ENCODE peak calls at places on chromosome 7, in six cellular contexts. One of them, this sample, is unnamed.

GRCh38 chr7:122532406-122533269 is 166.3 kb downstream of the RNF133 start:
- DNase-seq in GM06990: no peak
- DNase-seq in mammary epithelial cell: no peak
- DNase-seq in GM13977: peak; percentile 2
- DNase-seq in GM12865: no peak
- DNase-seq in WTC11: peak; percentile 19
- DNase-seq in this sample: peak; percentile 8

GRCh38 chr7:7048213-7048612 is 134.1 kb upstream of the C1GALT1 start:
- DNase-seq in GM06990: no peak
- DNase-seq in mammary epithelial cell: no peak
- DNase-seq in GM13977: no peak
- DNase-seq in GM12865: no peak
- DNase-seq in WTC11: no peak
- DNase-seq in this sample: no peak

GRCh38 chr7:5177060-5177459 is 13.0 kb upstream of the WIPI2 start:
- DNase-seq in GM06990: no peak
- DNase-seq in mammary epithelial cell: peak; percentile 49
- DNase-seq in GM13977: no peak
- DNase-seq in GM12865: no peak
- DNase-seq in WTC11: no peak
- DNase-seq in this sample: peak; percentile 2

GRCh38 chr7:50347693-50348092 is 43.2 kb downstream of the IKZF1 start:
- DNase-seq in GM06990: no peak
- DNase-seq in mammary epithelial cell: no peak
- DNase-seq in GM13977: no peak
- DNase-seq in GM12865: no peak
- DNase-seq in WTC11: no peak
- DNase-seq in this sample: no peak

GRCh38 chr7:73622909-73623797 is 1.2 kb downstream of the MLXIPL start:
- DNase-seq in GM06990: no peak
- DNase-seq in mammary epithelial cell: no peak
- DNase-seq in GM13977: no peak
- DNase-seq in GM12865: no peak
- DNase-seq in WTC11: peak; percentile 88
- DNase-seq in this sample: peak; percentile 43

GRCh38 chr7:77276120-77276519 is 76.5 kb upstream of the FGL2 start:
- DNase-seq in GM06990: no peak
- DNase-seq in mammary epithelial cell: no peak
- DNase-seq in GM13977: no peak
- DNase-seq in GM12865: no peak
- DNase-seq in WTC11: no peak
- DNase-seq in this sample: no peak

GRCh38 chr7:45162943-45163691 is 5.5 kb downstream of the RAMP3 start:
- DNase-seq in GM06990: no peak
- DNase-seq in mammary epithelial cell: no peak
- DNase-seq in GM13977: no peak
- DNase-seq in GM12865: no peak
- DNase-seq in WTC11: no peak
- DNase-seq in this sample: no peak

GRCh38 chr7:151592868-151593486 is 73.3 kb upstream of the RHEB start:
- DNase-seq in GM06990: no peak
- DNase-seq in mammary epithelial cell: peak; percentile 85
- DNase-seq in GM13977: no peak
- DNase-seq in GM12865: no peak
- DNase-seq in WTC11: no peak
- DNase-seq in this sample: no peak

GRCh38 chr7:76372984-76373833 is 14.4 kb upstream of the YWHAG start:
- DNase-seq in GM06990: no peak
- DNase-seq in mammary epithelial cell: peak; percentile 66
- DNase-seq in GM13977: no peak
- DNase-seq in GM12865: no peak
- DNase-seq in WTC11: no peak
- DNase-seq in this sample: no peak

GRCh38 chr7:44881610-44882009 is 3.7 kb downstream of the PURB start:
- DNase-seq in GM06990: no peak
- DNase-seq in mammary epithelial cell: peak; percentile 43
- DNase-seq in GM13977: peak; percentile 38
- DNase-seq in GM12865: peak; percentile 56
- DNase-seq in WTC11: no peak
- DNase-seq in this sample: peak; percentile 42

GRCh38 chr7:6178273-6179029 is 94.0 kb downstream of the CYTH3 start:
- DNase-seq in GM06990: no peak
- DNase-seq in mammary epithelial cell: no peak
- DNase-seq in GM13977: no peak
- DNase-seq in GM12865: no peak
- DNase-seq in WTC11: no peak
- DNase-seq in this sample: peak; percentile 24

GRCh38 chr7:57400531-57401155 is 49.3 kb upstream of the ZNF716 start:
- DNase-seq in GM06990: no peak
- DNase-seq in mammary epithelial cell: no peak
- DNase-seq in GM13977: peak; percentile 5
- DNase-seq in GM12865: no peak
- DNase-seq in WTC11: no peak
- DNase-seq in this sample: no peak

GRCh38 chr7:578386-578785 is 58.7 kb upstream of the PDGFA start:
- DNase-seq in GM06990: no peak
- DNase-seq in mammary epithelial cell: no peak
- DNase-seq in GM13977: no peak
- DNase-seq in GM12865: no peak
- DNase-seq in WTC11: no peak
- DNase-seq in this sample: no peak

GRCh38 chr7:906776-907157 is 30.4 kb downstream of the GET4 start:
- DNase-seq in GM06990: peak; percentile 63
- DNase-seq in mammary epithelial cell: no peak
- DNase-seq in GM13977: no peak
- DNase-seq in GM12865: no peak
- DNase-seq in WTC11: no peak
- DNase-seq in this sample: no peak

GRCh38 chr7:37730489-37730888 is 46.9 kb downstream of the GPR141 start:
- DNase-seq in GM06990: no peak
- DNase-seq in mammary epithelial cell: no peak
- DNase-seq in GM13977: no peak
- DNase-seq in GM12865: no peak
- DNase-seq in WTC11: no peak
- DNase-seq in this sample: no peak

GRCh38 chr7:143299840-143300239 is 11.7 kb downstream of the CASP2 start:
- DNase-seq in GM06990: no peak
- DNase-seq in mammary epithelial cell: no peak
- DNase-seq in GM13977: no peak
- DNase-seq in GM12865: peak; percentile 28
- DNase-seq in WTC11: peak; percentile 73
- DNase-seq in this sample: no peak

GRCh38 chr7:121480566-121481335 is 84.6 kb upstream of the FAM3C start:
- DNase-seq in GM06990: no peak
- DNase-seq in mammary epithelial cell: no peak
- DNase-seq in GM13977: no peak
- DNase-seq in GM12865: no peak
- DNase-seq in WTC11: no peak
- DNase-seq in this sample: no peak

GRCh38 chr7:41005381-41005901 is 697.4 kb downstream of the INHBA start:
- DNase-seq in GM06990: no peak
- DNase-seq in mammary epithelial cell: peak; percentile 88
- DNase-seq in GM13977: no peak
- DNase-seq in GM12865: no peak
- DNase-seq in WTC11: no peak
- DNase-seq in this sample: no peak

GRCh38 chr7:130959743-130960207 is 225.8 kb upstream of the KLF14 start:
- DNase-seq in GM06990: no peak
- DNase-seq in mammary epithelial cell: peak; percentile 71
- DNase-seq in GM13977: no peak
- DNase-seq in GM12865: peak; percentile 74
- DNase-seq in WTC11: peak; percentile 24
- DNase-seq in this sample: no peak
- TF ChIP-seq CTCF in GM06990: peak; percentile 68
- TF ChIP-seq CTCF in mammary epithelial cell: peak; percentile 61
- TF ChIP-seq CTCF in GM13977: peak; percentile 56
- TF ChIP-seq CTCF in GM12865: peak; percentile 70
- TF ChIP-seq CTCF in WTC11: peak; percentile 28
- TF ChIP-seq CTCF in this sample: peak; percentile 51

GRCh38 chr7:80253653-80254052 is 119.0 kb downstream of the GNAI1 start:
- DNase-seq in GM06990: no peak
- DNase-seq in mammary epithelial cell: no peak
- DNase-seq in GM13977: no peak
- DNase-seq in GM12865: no peak
- DNase-seq in WTC11: no peak
- DNase-seq in this sample: no peak

GRCh38 chr7:80249619-80250305 is 115.1 kb downstream of the GNAI1 start:
- DNase-seq in GM06990: no peak
- DNase-seq in mammary epithelial cell: no peak
- DNase-seq in GM13977: no peak
- DNase-seq in GM12865: no peak
- DNase-seq in WTC11: no peak
- DNase-seq in this sample: no peak

GRCh38 chr7:80253237-80253636 is 118.6 kb downstream of the GNAI1 start:
- DNase-seq in GM06990: no peak
- DNase-seq in mammary epithelial cell: no peak
- DNase-seq in GM13977: no peak
- DNase-seq in GM12865: no peak
- DNase-seq in WTC11: no peak
- DNase-seq in this sample: no peak

GRCh38 chr7:80247144-80247543 is 112.5 kb downstream of the GNAI1 start:
- DNase-seq in GM06990: no peak
- DNase-seq in mammary epithelial cell: no peak
- DNase-seq in GM13977: no peak
- DNase-seq in GM12865: no peak
- DNase-seq in WTC11: no peak
- DNase-seq in this sample: no peak

GRCh38 chr7:80249184-80249583 is 114.6 kb downstream of the GNAI1 start:
- DNase-seq in GM06990: no peak
- DNase-seq in mammary epithelial cell: no peak
- DNase-seq in GM13977: no peak
- DNase-seq in GM12865: no peak
- DNase-seq in WTC11: no peak
- DNase-seq in this sample: no peak
- TF ChIP-seq CTCF in GM06990: no peak
- TF ChIP-seq CTCF in mammary epithelial cell: no peak
- TF ChIP-seq CTCF in GM13977: no peak
- TF ChIP-seq CTCF in GM12865: no peak
- TF ChIP-seq CTCF in WTC11: no peak
- TF ChIP-seq CTCF in this sample: no peak

GRCh38 chr7:30076411-30076810 is 48.2 kb downstream of the PLEKHA8 start:
- DNase-seq in GM06990: no peak
- DNase-seq in mammary epithelial cell: no peak
- DNase-seq in GM13977: no peak
- DNase-seq in GM12865: no peak
- DNase-seq in WTC11: no peak
- DNase-seq in this sample: no peak

GRCh38 chr7:30079880-30080279 is 51.7 kb downstream of the PLEKHA8 start:
- DNase-seq in GM06990: no peak
- DNase-seq in mammary epithelial cell: no peak
- DNase-seq in GM13977: no peak
- DNase-seq in GM12865: no peak
- DNase-seq in WTC11: no peak
- DNase-seq in this sample: no peak

GRCh38 chr7:30070052-30070451 is 41.8 kb downstream of the PLEKHA8 start:
- DNase-seq in GM06990: no peak
- DNase-seq in mammary epithelial cell: no peak
- DNase-seq in GM13977: no peak
- DNase-seq in GM12865: no peak
- DNase-seq in WTC11: no peak
- DNase-seq in this sample: no peak

GRCh38 chr7:30069096-30069867 is 41.1 kb downstream of the PLEKHA8 start:
- DNase-seq in GM06990: no peak
- DNase-seq in mammary epithelial cell: no peak
- DNase-seq in GM13977: no peak
- DNase-seq in GM12865: no peak
- DNase-seq in WTC11: no peak
- DNase-seq in this sample: no peak

DNA sequence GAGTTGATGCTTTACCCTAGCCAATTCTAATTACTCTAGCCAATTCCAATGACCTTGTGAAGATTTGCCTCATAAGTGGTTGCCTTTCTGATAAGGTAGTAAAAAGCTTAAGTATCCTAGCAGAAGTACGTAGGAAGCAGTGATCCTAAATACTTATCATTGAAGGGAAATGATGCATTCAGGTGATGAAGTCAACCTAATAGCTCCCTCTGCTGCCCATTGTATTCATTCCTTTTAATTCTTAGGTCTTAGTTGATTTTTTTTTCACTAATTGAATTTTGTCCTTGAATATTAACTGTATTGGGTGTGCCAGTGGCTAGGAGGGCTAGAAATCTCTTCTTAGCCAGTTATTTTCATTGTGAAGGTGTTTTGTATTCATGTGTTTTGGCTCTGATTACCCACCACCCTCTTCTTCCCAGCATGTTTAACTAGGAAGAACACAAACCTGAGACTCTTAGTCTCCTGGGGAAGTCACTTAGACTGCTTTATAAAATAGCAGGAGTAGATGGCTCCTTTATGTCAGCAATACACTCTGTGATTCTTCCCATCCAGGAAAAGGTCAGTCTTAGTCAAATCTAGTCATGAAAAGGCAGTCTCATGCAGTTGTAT is 46.3 kb downstream of the PLEKHA8 start:
- DNase-seq in GM06990: no peak
- DNase-seq in mammary epithelial cell: peak; percentile 31
- DNase-seq in GM13977: no peak
- DNase-seq in GM12865: peak; percentile 31
- DNase-seq in WTC11: no peak
- DNase-seq in this sample: no peak
- TF ChIP-seq CTCF in GM06990: peak; percentile 47
- TF ChIP-seq CTCF in mammary epithelial cell: peak; percentile 58
- TF ChIP-seq CTCF in GM13977: peak; percentile 43
- TF ChIP-seq CTCF in GM12865: peak; percentile 32
- TF ChIP-seq CTCF in WTC11: no peak
- TF ChIP-seq CTCF in this sample: peak; percentile 43

GRCh38 chr7:111559665-111560064 is 2.6 kb downstream of the IMMP2L start:
- DNase-seq in GM06990: no peak
- DNase-seq in mammary epithelial cell: no peak
- DNase-seq in GM13977: no peak
- DNase-seq in GM12865: no peak
- DNase-seq in WTC11: no peak
- DNase-seq in this sample: no peak

GRCh38 chr7:111564078-111564477 is 1.8 kb upstream of the IMMP2L start:
- DNase-seq in GM06990: no peak
- DNase-seq in mammary epithelial cell: no peak
- DNase-seq in GM13977: no peak
- DNase-seq in GM12865: no peak
- DNase-seq in WTC11: no peak
- DNase-seq in this sample: no peak

GRCh38 chr7:111560773-111561658 is 1.3 kb downstream of the IMMP2L start:
- DNase-seq in GM06990: no peak
- DNase-seq in mammary epithelial cell: peak; percentile 48
- DNase-seq in GM13977: peak; percentile 5
- DNase-seq in GM12865: peak; percentile 11
- DNase-seq in WTC11: no peak
- DNase-seq in this sample: no peak

GRCh38 chr7:111561659-111561908 is 708 bp downstream of the IMMP2L start:
- DNase-seq in GM06990: no peak
- DNase-seq in mammary epithelial cell: no peak
- DNase-seq in GM13977: no peak
- DNase-seq in GM12865: no peak
- DNase-seq in WTC11: no peak
- DNase-seq in this sample: no peak

GRCh38 chr7:111561909-111562732 is at the start of gene IMMP2L:
- DNase-seq in GM06990: peak; percentile 90
- DNase-seq in mammary epithelial cell: peak; percentile 88
- DNase-seq in GM13977: peak; percentile 94
- DNase-seq in GM12865: peak; percentile 92
- DNase-seq in WTC11: peak; percentile 87
- DNase-seq in this sample: peak; percentile 93
- TF ChIP-seq CTCF in GM06990: peak; percentile 59
- TF ChIP-seq CTCF in mammary epithelial cell: peak; percentile 38
- TF ChIP-seq CTCF in GM13977: peak; percentile 61
- TF ChIP-seq CTCF in GM12865: peak; percentile 47
- TF ChIP-seq CTCF in WTC11: no peak
- TF ChIP-seq CTCF in this sample: peak; percentile 72